ENCODE peak calls at places on chromosomes 2 and 18, in seven cellular contexts. C is 8988T, M is GM20000, O is Daoy, H is LoVo, N is mucosa of gallbladder, S is iPS-NIHi11. A is an unnamed sample.

GRCh38 chr2:64276417-64277095 is 132.3 kb upstream of the PELI1 start:
- DNase-seq in C (peak), M (no peak), O (no peak), H (no peak), N (no peak), S (peak), A (no peak)

GRCh38 chr2:237323656-237324055 is 90.3 kb downstream of the COL6A3 start:
- DNase-seq in C (no peak), M (no peak), O (no peak), H (no peak), N (no peak), S (no peak), A (no peak)

GRCh38 chr2:5932556-5933469 is 240.6 kb downstream of the SOX11 start:
- DNase-seq in C (no peak), M (no peak), O (no peak), H (no peak), N (peak), S (no peak), A (no peak)

GRCh38 chr2:69815717-69816116 is 13.7 kb upstream of the GMCL1 start:
- DNase-seq in C (no peak), M (no peak), O (peak), H (no peak), N (no peak), S (no peak), A (no peak)

GRCh38 chr2:30934071-30934470 is 126.8 kb upstream of the CAPN13 start:
- DNase-seq in C (no peak), M (no peak), O (peak), H (no peak), N (no peak), S (no peak), A (no peak)

GRCh38 chr2:161983896-161984295 is 90.1 kb downstream of the DPP4 start:
- DNase-seq in C (no peak), M (no peak), O (peak), H (no peak), N (no peak), S (no peak), A (no peak)

GRCh38 chr2:232876071-232876977 is 6.3 kb downstream of the SNORC start:
- DNase-seq in C (peak), M (peak), O (peak), H (peak), N (no peak), S (peak), A (peak)

GRCh38 chr2:177740718-177741117 is 331.9 kb downstream of the PDE11A start:
- DNase-seq in C (no peak), M (no peak), O (no peak), H (no peak), N (no peak), S (no peak), A (no peak)

GRCh38 chr2:61184263-61184662 is 22.3 kb downstream of the C2orf74 start:
- DNase-seq in C (no peak), M (no peak), O (no peak), H (no peak), N (no peak), S (no peak), A (no peak)

GRCh38 chr2:101972621-101973434 is 18.9 kb upstream of the IL1R2 start:
- DNase-seq in C (no peak), M (no peak), O (peak), H (no peak), N (no peak), S (no peak), A (no peak)

GRCh38 chr2:221205103-221205502 is 367.0 kb downstream of the EPHA4 start:
- DNase-seq in C (no peak), M (no peak), O (no peak), H (no peak), N (no peak), S (no peak), A (no peak)

GRCh38 chr2:109000654-109001600 is 11.9 kb upstream of the EDAR start:
- DNase-seq in C (no peak), M (no peak), O (no peak), H (no peak), N (no peak), S (no peak), A (no peak)

GRCh38 chr18:32093106-32093511 is 1.4 kb downstream of the RNF138 start:
- DNase-seq in C (peak), M (peak), O (peak), H (peak), N (peak), S (peak), A (peak)

GRCh38 chr2:219663116-219663762 is 35.8 kb downstream of the SLC4A3 start:
- DNase-seq in C (no peak), M (no peak), O (no peak), H (no peak), N (no peak), S (no peak), A (no peak)

GRCh38 chr2:148300534-148300933 is 279.6 kb downstream of the MBD5 start:
- DNase-seq in C (no peak), M (no peak), O (no peak), H (no peak), N (no peak), S (no peak), A (no peak)

GRCh38 chr2:134774074-134774742 is 55.4 kb upstream of the TMEM163 start:
- DNase-seq in C (no peak), M (no peak), O (peak), H (no peak), N (no peak), S (no peak), A (no peak)

GRCh38 chr2:42962521-42962953 is 170.2 kb upstream of the HAAO start:
- DNase-seq in C (no peak), M (peak), O (no peak), H (no peak), N (no peak), S (no peak), A (no peak)

GRCh38 chr18:1048048-1048447 is 143.4 kb downstream of the ADCYAP1 start:
- DNase-seq in C (no peak), M (no peak), O (peak), H (no peak), N (no peak), S (no peak), A (no peak)

GRCh38 chr2:233414273-233414654 is 60.0 kb downstream of the DGKD start:
- DNase-seq in C (peak), M (no peak), O (peak), H (peak), N (no peak), S (no peak), A (no peak)

GRCh38 chr2:217066510-217067270 is 206.8 kb upstream of the TNP1 start:
- DNase-seq in C (no peak), M (no peak), O (no peak), H (no peak), N (no peak), S (no peak), A (peak)

GRCh38 chr2:238915596-238915995 is 67.7 kb downstream of the TWIST2 start:
- DNase-seq in C (no peak), M (no peak), O (no peak), H (no peak), N (no peak), S (no peak), A (no peak)

GRCh38 chr2:204265701-204266310 is 279.5 kb upstream of the PARD3B start:
- DNase-seq in C (no peak), M (no peak), O (no peak), H (no peak), N (no peak), S (no peak), A (no peak)

GRCh38 chr2:45241061-45241561 is 231.9 kb upstream of the SIX2 start:
- DNase-seq in C (no peak), M (no peak), O (no peak), H (peak), N (no peak), S (no peak), A (no peak)

GRCh38 chr2:50956886-50957285 is 75.0 kb downstream of the NRXN1 start:
- DNase-seq in C (no peak), M (no peak), O (no peak), H (no peak), N (no peak), S (no peak), A (no peak)

GRCh38 chr2:23926289-23926749 is 604 bp downstream of the ATAD2B start:
- DNase-seq in C (no peak), M (peak), O (peak), H (no peak), N (peak), S (peak), A (no peak)

GRCh38 chr2:47288864-47289263 is 114.1 kb upstream of the MSH2 start:
- DNase-seq in C (no peak), M (no peak), O (no peak), H (no peak), N (no peak), S (no peak), A (no peak)

GRCh38 chr2:159971365-159972122 is 90.9 kb downstream of the PLA2R1 start:
- DNase-seq in C (no peak), M (no peak), O (no peak), H (no peak), N (no peak), S (no peak), A (no peak)

GRCh38 chr18:70322928-70323327 is 34.1 kb downstream of the SOCS6 start:
- DNase-seq in C (no peak), M (no peak), O (no peak), H (no peak), N (no peak), S (no peak), A (no peak)